ENCODE peak calls at places on chromosomes 12 and 14, in six cellular contexts. K, Y, J, Q, E and R are unnamed samples.

GRCh38 chr12:132488127-132489077 is 1.5 kb upstream of the FBRSL1 start:
- DNase-seq in K (no peak), J (no peak), Y (no peak), E (no peak), Q (no peak), R (no peak)

GRCh38 chr12:6960291-6961277 is 9.4 kb downstream of the PTPN6 start:
- DNase-seq in K (no peak), Y (peak; percentile 32), Q (peak; percentile 65), E (no peak), J (no peak), R (no peak)

GRCh38 chr12:114512351-114512750 is 106.4 kb upstream of the TBX5 start:
- DNase-seq in J (no peak), Q (no peak), Y (no peak), K (no peak), E (no peak), R (no peak)

GRCh38 chr12:92098594-92099370 is 46.9 kb downstream of the BTG1 start:
- DNase-seq in Q (no peak), J (no peak), E (no peak), Y (no peak), K (no peak), R (no peak)

GRCh38 chr12:109738209-109738608 is 24.6 kb downstream of the FAM222A start:
- DNase-seq in Y (no peak), E (no peak), K (peak; percentile 4), Q (no peak), J (no peak), R (peak; percentile 6)

GRCh38 chr14:61462566-61463195 is 141.3 kb downstream of the PRKCH start:
- DNase-seq in E (no peak), K (no peak), Y (peak; percentile 61), J (no peak), Q (no peak), R (no peak)

GRCh38 chr12:644818-645552 is 18.3 kb downstream of the NINJ2 start:
- DNase-seq in Y (peak; percentile 51), K (no peak), Q (no peak), E (peak; percentile 56), J (no peak), R (no peak)

GRCh38 chr14:102481791-102482238 is 27.8 kb downstream of the ANKRD9 start:
- DNase-seq in J (peak; percentile 44), Q (peak; percentile 48), K (no peak), Y (no peak), E (no peak), R (no peak)

GRCh38 chr14:37122288-37122687 is 50.1 kb downstream of the SLC25A21 start:
- DNase-seq in J (peak; percentile 7), Q (no peak), E (peak; percentile 75), K (no peak), Y (peak; percentile 58), R (no peak)

GRCh38 chr14:99441157-99441870 is 39.3 kb downstream of the SETD3 start:
- DNase-seq in Q (no peak), J (no peak), K (no peak), E (no peak), Y (no peak), R (no peak)

GRCh38 chr14:59183150-59183549 is 5.3 kb upstream of the DAAM1 start:
- DNase-seq in Q (no peak), K (no peak), J (no peak), Y (no peak), E (no peak), R (no peak)
- TF ChIP-seq CTCF in Q (no peak), K (no peak), J (no peak), Y (no peak), E (no peak), R (no peak)

DNA sequence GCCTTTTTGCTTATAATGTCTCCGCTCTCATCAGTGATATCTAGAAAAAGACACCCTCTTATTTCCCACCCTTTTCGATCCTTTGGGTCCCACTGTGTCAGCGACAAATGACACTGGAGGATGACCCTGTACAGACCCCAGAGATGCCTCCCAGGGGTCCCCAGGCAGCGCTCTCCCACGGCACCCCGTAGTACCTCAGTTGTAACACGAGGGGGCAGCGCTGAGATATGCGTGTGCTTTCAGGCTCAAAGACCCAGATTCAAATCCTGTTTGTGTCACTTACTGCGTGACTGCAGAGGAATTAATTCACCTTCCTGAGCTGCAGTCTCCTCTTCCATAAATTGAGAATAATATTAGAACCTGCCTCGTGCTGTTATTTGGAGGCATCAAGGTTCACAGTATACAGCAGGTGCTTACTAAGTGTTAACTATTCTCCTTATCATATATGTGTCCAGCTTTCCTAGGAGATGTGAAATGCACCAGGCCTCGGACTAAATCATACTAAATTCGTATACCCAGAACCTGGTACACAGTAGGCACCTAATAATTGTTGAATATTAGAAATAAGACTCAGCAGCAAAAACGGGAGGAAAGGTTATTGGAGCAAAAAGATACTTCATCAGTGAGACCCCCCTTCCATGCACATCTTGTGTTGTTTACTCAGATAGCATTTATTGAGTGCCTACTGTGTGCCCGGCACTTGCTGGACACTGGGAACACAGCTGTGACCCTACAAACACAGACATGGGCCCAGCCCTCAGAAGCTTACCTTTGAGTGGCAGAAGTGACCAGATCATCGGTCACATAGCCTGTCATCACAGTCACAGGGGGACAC is 99.9 kb downstream of the PHETA1 start:
- DNase-seq in Y (no peak), Q (no peak), E (no peak), J (no peak), K (no peak), R (no peak)
- TF ChIP-seq CTCF in Y (peak; percentile 39), Q (peak; percentile 54), E (peak; percentile 49), J (peak; percentile 48), K (peak; percentile 46), R (peak; percentile 47)

GRCh38 chr12:3342051-3342450 is 149.0 kb upstream of the PRMT8 start:
- DNase-seq in Q (no peak), Y (peak; percentile 26), K (peak; percentile 36), E (no peak), J (no peak), R (peak; percentile 61)
- TF ChIP-seq CTCF in Q (peak; percentile 32), Y (peak; percentile 53), K (no peak), E (peak; percentile 18), J (no peak), R (peak; percentile 86)

GRCh38 chr12:41264281-41264680 is 76.2 kb downstream of the PDZRN4 start:
- DNase-seq in J (no peak), E (no peak), Y (no peak), Q (no peak), K (no peak), R (no peak)
- TF ChIP-seq CTCF in J (peak; percentile 42), E (no peak), Y (peak; percentile 22), Q (peak; percentile 53), K (peak; percentile 27), R (peak; percentile 56)

GRCh38 chr14:91316761-91317160 is 72.3 kb upstream of the GPR68 start:
- DNase-seq in Y (no peak), J (no peak), Q (no peak), K (no peak), E (no peak), R (no peak)

GRCh38 chr14:91315844-91316267 is 71.4 kb upstream of the GPR68 start:
- DNase-seq in J (no peak), Y (no peak), Q (no peak), K (no peak), E (no peak), R (no peak)

GRCh38 chr14:91320266-91320665 is 75.8 kb upstream of the GPR68 start:
- DNase-seq in E (no peak), Y (no peak), Q (no peak), K (no peak), J (no peak), R (no peak)

GRCh38 chr14:91318911-91319310 is 74.4 kb upstream of the GPR68 start:
- DNase-seq in K (no peak), J (no peak), Y (no peak), E (no peak), Q (no peak), R (no peak)

GRCh38 chr14:91317381-91318313 is 73.1 kb upstream of the GPR68 start:
- DNase-seq in E (no peak), J (no peak), Y (no peak), K (no peak), Q (peak; percentile 93), R (no peak)
- TF ChIP-seq CTCF in E (no peak), J (no peak), Y (no peak), K (no peak), Q (peak; percentile 27), R (no peak)

GRCh38 chr12:94571556-94571955 is 78.8 kb downstream of the TMCC3 start:
- DNase-seq in E (peak; percentile 50), Q (no peak), Y (no peak), J (peak; percentile 11), K (no peak), R (no peak)
- TF ChIP-seq CTCF in E (no peak), Q (no peak), Y (no peak), J (no peak), K (no peak), R (no peak)